ENCODE peak calls at places on chromosomes 11 and 22, in five cellular contexts. One of them, this sample, is unnamed. For H3K4me1, the result is how much of the 10 kb centered on the place peaks cover.

GRCh38 chr11:19921976-19922688 is 209.5 kb downstream of the NAV2 start:
- DNase-seq in spleen: no peak
- DNase-seq in cardiac muscle cell: no peak
- DNase-seq in lung: no peak
- DNase-seq in gastrocnemius medialis: no peak
- DNase-seq in this sample: no peak

GRCh38 chr22:44571566-44572413 is 73.8 kb upstream of the RTL6 start:
- DNase-seq in spleen: no peak
- DNase-seq in cardiac muscle cell: no peak
- DNase-seq in lung: no peak
- DNase-seq in gastrocnemius medialis: no peak
- DNase-seq in this sample: no peak

GRCh38 chr11:128890543-128891409 is at the start of gene KCNJ5:
- DNase-seq in spleen: no peak
- DNase-seq in cardiac muscle cell: no peak
- DNase-seq in lung: no peak
- DNase-seq in gastrocnemius medialis: no peak
- DNase-seq in this sample: no peak

GRCh38 chr11:64558065-64558745 is 32.8 kb upstream of the SLC22A12 start:
- DNase-seq in spleen: no peak
- DNase-seq in cardiac muscle cell: no peak
- DNase-seq in lung: no peak
- DNase-seq in gastrocnemius medialis: no peak
- DNase-seq in this sample: no peak

GRCh38 chr11:15819679-15820286 is 536.6 kb downstream of the SOX6 start:
- DNase-seq in spleen: peak
- DNase-seq in cardiac muscle cell: peak
- DNase-seq in lung: peak
- DNase-seq in gastrocnemius medialis: peak
- DNase-seq in this sample: peak

GRCh38 chr22:28116261-28116673 is 197.2 kb upstream of the PITPNB start:
- DNase-seq in spleen: no peak
- DNase-seq in cardiac muscle cell: peak
- DNase-seq in lung: no peak
- DNase-seq in gastrocnemius medialis: peak
- DNase-seq in this sample: no peak

GRCh38 chr11:132158696-132159095 is 788.3 kb downstream of the NTM start:
- DNase-seq in spleen: no peak
- DNase-seq in cardiac muscle cell: no peak
- DNase-seq in lung: no peak
- DNase-seq in gastrocnemius medialis: no peak
- DNase-seq in this sample: no peak

GRCh38 chr11:111388842-111389241 is 9.8 kb upstream of the POU2AF1 start:
- DNase-seq in spleen: no peak
- DNase-seq in cardiac muscle cell: no peak
- DNase-seq in lung: no peak
- DNase-seq in gastrocnemius medialis: no peak
- DNase-seq in this sample: no peak

GRCh38 chr11:30392221-30392784 is 69.4 kb downstream of the ARL14EP start:
- DNase-seq in spleen: no peak
- DNase-seq in cardiac muscle cell: peak
- DNase-seq in lung: no peak
- DNase-seq in gastrocnemius medialis: no peak
- DNase-seq in this sample: no peak

GRCh38 chr22:46758867-46759290 is 3.6 kb upstream of the TBC1D22A start:
- DNase-seq in spleen: peak
- DNase-seq in cardiac muscle cell: peak
- DNase-seq in lung: peak
- DNase-seq in gastrocnemius medialis: no peak
- DNase-seq in this sample: peak

GRCh38 chr11:133660202-133660568 is 127.9 kb upstream of the OPCML start:
- DNase-seq in spleen: no peak
- DNase-seq in cardiac muscle cell: no peak
- DNase-seq in lung: no peak
- DNase-seq in gastrocnemius medialis: no peak
- DNase-seq in this sample: no peak

GRCh38 chr11:44524751-44525171 is 40.7 kb upstream of the CD82 start:
- DNase-seq in spleen: no peak
- DNase-seq in cardiac muscle cell: peak
- DNase-seq in lung: no peak
- DNase-seq in gastrocnemius medialis: no peak
- DNase-seq in this sample: no peak

GRCh38 chr11:87463486-87464102 is 425.9 kb downstream of the TMEM135 start:
- DNase-seq in spleen: no peak
- DNase-seq in cardiac muscle cell: no peak
- DNase-seq in lung: no peak
- DNase-seq in gastrocnemius medialis: no peak
- DNase-seq in this sample: peak

GRCh38 chr11:48193876-48194275 is 22.7 kb upstream of the OR4B1 start:
- DNase-seq in spleen: no peak
- DNase-seq in cardiac muscle cell: no peak
- DNase-seq in lung: no peak
- DNase-seq in gastrocnemius medialis: no peak
- DNase-seq in this sample: no peak

GRCh38 chr11:110000045-110000502 is 93.1 kb upstream of the ZC3H12C start:
- DNase-seq in spleen: no peak
- DNase-seq in cardiac muscle cell: peak
- DNase-seq in lung: no peak
- DNase-seq in gastrocnemius medialis: peak
- DNase-seq in this sample: no peak

GRCh38 chr11:119493712-119494111 is 70.7 kb upstream of the THY1 start:
- DNase-seq in spleen: no peak
- DNase-seq in cardiac muscle cell: peak
- DNase-seq in lung: no peak
- DNase-seq in gastrocnemius medialis: no peak
- DNase-seq in this sample: no peak

DNA sequence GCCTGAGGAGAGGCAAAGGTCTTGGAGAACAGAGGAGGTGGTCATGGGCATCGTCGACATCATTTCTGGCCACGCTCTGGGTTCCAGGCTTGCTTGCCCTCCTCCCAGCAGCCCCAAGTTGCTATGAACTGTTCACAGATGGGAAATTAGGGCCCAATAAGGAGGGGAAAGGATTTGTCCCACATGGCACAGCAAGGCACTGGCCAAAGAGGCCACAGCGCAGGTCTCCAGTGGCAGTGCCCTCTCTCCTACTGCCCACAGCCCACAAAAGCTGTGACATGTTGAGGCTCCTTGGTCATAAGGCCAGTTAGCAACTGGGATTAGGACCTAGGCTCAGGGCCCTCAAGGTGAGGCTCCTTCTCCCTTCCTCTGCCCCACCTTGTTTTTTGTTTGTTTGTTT is 1.6 kb upstream of the PEX16 start:
- DNase-seq in spleen: peak
- DNase-seq in cardiac muscle cell: no peak
- DNase-seq in lung: no peak
- DNase-seq in gastrocnemius medialis: no peak
- DNase-seq in this sample: no peak
- H3K4me1 ChIP-seq in spleen: under half
- H3K4me1 ChIP-seq in cardiac muscle cell: under half
- H3K4me1 ChIP-seq in lung: under half
- H3K4me1 ChIP-seq in gastrocnemius medialis: under half
- H3K4me1 ChIP-seq in this sample: under half

GRCh38 chr11:68835749-68836148 is 6.0 kb downstream of the CPT1A start:
- DNase-seq in spleen: no peak
- DNase-seq in cardiac muscle cell: no peak
- DNase-seq in lung: no peak
- DNase-seq in gastrocnemius medialis: no peak
- DNase-seq in this sample: no peak

GRCh38 chr11:68839953-68840641 is 1.6 kb downstream of the CPT1A start:
- DNase-seq in spleen: no peak
- DNase-seq in cardiac muscle cell: peak
- DNase-seq in lung: no peak
- DNase-seq in gastrocnemius medialis: no peak
- DNase-seq in this sample: no peak

GRCh38 chr11:68839054-68839865 is 2.5 kb downstream of the CPT1A start:
- DNase-seq in spleen: peak
- DNase-seq in cardiac muscle cell: peak
- DNase-seq in lung: peak
- DNase-seq in gastrocnemius medialis: peak
- DNase-seq in this sample: peak

GRCh38 chr11:68838572-68838964 is 3.1 kb downstream of the CPT1A start:
- DNase-seq in spleen: no peak
- DNase-seq in cardiac muscle cell: peak
- DNase-seq in lung: no peak
- DNase-seq in gastrocnemius medialis: peak
- DNase-seq in this sample: no peak

GRCh38 chr11:68837583-68838571 is 3.8 kb downstream of the CPT1A start:
- DNase-seq in spleen: no peak
- DNase-seq in cardiac muscle cell: no peak
- DNase-seq in lung: no peak
- DNase-seq in gastrocnemius medialis: no peak
- DNase-seq in this sample: no peak
- H3K27ac ChIP-seq in spleen: peak
- H3K27ac ChIP-seq in cardiac muscle cell: no peak
- H3K27ac ChIP-seq in lung: peak
- H3K27ac ChIP-seq in gastrocnemius medialis: peak
- H3K27ac ChIP-seq in this sample: no peak

DNA sequence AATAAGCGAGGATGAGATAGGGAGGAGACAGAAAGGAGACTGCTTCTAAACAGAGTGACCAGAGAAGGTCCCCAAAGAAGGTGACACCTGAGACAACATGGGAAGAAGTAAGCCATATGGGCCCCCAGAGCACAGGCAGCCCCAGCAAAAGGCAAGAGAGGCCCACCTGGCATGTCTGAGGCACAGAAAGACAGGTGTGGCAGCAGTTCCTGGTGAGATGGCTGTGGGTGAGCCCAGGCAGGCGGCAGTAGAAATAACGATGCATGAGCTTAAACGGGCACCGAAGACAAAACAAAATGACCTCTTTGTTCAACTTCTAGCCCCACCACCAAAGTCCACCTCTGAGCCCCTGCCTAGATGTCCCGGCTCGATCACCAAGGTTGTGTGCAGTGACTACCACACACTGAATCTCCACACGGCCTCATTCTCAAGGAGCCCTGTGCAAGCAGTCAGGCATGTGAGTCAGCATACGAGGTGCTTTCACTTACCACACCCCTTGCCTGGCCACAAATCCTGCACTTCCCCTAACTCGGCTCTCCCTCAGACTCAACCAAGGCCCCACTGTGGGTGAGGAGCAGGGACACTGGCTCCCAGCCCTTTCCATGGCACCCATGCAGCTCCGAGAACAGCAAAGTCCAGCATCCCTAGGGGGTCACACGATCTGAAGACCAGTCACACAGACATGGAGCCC is 77.6 kb downstream of the PACSIN2 start:
- DNase-seq in spleen: peak
- DNase-seq in cardiac muscle cell: peak
- DNase-seq in lung: peak
- DNase-seq in gastrocnemius medialis: no peak
- DNase-seq in this sample: no peak
- H3K4me3 ChIP-seq in spleen: peak
- H3K4me3 ChIP-seq in cardiac muscle cell: no peak
- H3K4me3 ChIP-seq in lung: no peak
- H3K4me3 ChIP-seq in gastrocnemius medialis: no peak
- H3K4me3 ChIP-seq in this sample: no peak

GRCh38 chr22:20587206-20587958 is 80.0 kb downstream of the MED15 start:
- DNase-seq in spleen: peak
- DNase-seq in cardiac muscle cell: no peak
- DNase-seq in lung: no peak
- DNase-seq in gastrocnemius medialis: no peak
- DNase-seq in this sample: no peak
- H3K4me1 ChIP-seq in spleen: under half
- H3K4me1 ChIP-seq in cardiac muscle cell: under half
- H3K4me1 ChIP-seq in lung: under half
- H3K4me1 ChIP-seq in gastrocnemius medialis: under half
- H3K4me1 ChIP-seq in this sample: under half

GRCh38 chr11:1573847-1574255 is 1.8 kb upstream of the DUSP8 start:
- DNase-seq in spleen: no peak
- DNase-seq in cardiac muscle cell: no peak
- DNase-seq in lung: peak
- DNase-seq in gastrocnemius medialis: peak
- DNase-seq in this sample: no peak

GRCh38 chr11:1571760-1572199 is 291 bp downstream of the DUSP8 start:
- DNase-seq in spleen: peak
- DNase-seq in cardiac muscle cell: no peak
- DNase-seq in lung: no peak
- DNase-seq in gastrocnemius medialis: no peak
- DNase-seq in this sample: no peak

GRCh38 chr11:1572200-1573076 is at the start of gene DUSP8:
- DNase-seq in spleen: peak
- DNase-seq in cardiac muscle cell: peak
- DNase-seq in lung: peak
- DNase-seq in gastrocnemius medialis: peak
- DNase-seq in this sample: no peak

GRCh38 chr11:1574256-1575242 is 2.5 kb upstream of the DUSP8 start:
- DNase-seq in spleen: peak
- DNase-seq in cardiac muscle cell: peak
- DNase-seq in lung: no peak
- DNase-seq in gastrocnemius medialis: peak
- DNase-seq in this sample: no peak

GRCh38 chr11:1573077-1573846 is 1.2 kb upstream of the DUSP8 start:
- DNase-seq in spleen: no peak
- DNase-seq in cardiac muscle cell: no peak
- DNase-seq in lung: no peak
- DNase-seq in gastrocnemius medialis: no peak
- DNase-seq in this sample: no peak
- H3K27ac ChIP-seq in spleen: peak
- H3K27ac ChIP-seq in cardiac muscle cell: no peak
- H3K27ac ChIP-seq in lung: peak
- H3K27ac ChIP-seq in gastrocnemius medialis: peak
- H3K27ac ChIP-seq in this sample: no peak